ENCODE peak calls at places on chromosomes 13 and 19, in six cellular contexts. B, L, Q, J, D and E are unnamed samples.

GRCh38 chr19:39995794-39996193 is 1.1 kb upstream of the ZNF546 start:
- DNase-seq in B (no peak), L (no peak), Q (no peak), J (no peak), D (no peak), E (no peak)

GRCh38 chr19:11274533-11275086 is 12.3 kb upstream of the DOCK6 start:
- DNase-seq in B (no peak), L (no peak), Q (no peak), J (no peak), D (no peak), E (no peak)

GRCh38 chr19:46494936-46495788 is 505 bp downstream of the PNMA8B start:
- DNase-seq in B (no peak), L (no peak), Q (no peak), J (no peak), D (no peak), E (no peak)

GRCh38 chr13:107512551-107512950 is 702.8 kb downstream of the LIG4 start:
- DNase-seq in B (no peak), L (no peak), Q (no peak), J (no peak), D (no peak), E (no peak)

GRCh38 chr19:4140237-4140711 is 13.2 kb upstream of the CREB3L3 start:
- DNase-seq in B (peak; percentile 89), L (peak; percentile 86), Q (no peak), J (no peak), D (no peak), E (no peak)

GRCh38 chr19:28009696-28010095 is 1203.3 kb downstream of the UQCRFS1 start:
- DNase-seq in B (no peak), L (no peak), Q (no peak), J (no peak), D (no peak), E (no peak)

GRCh38 chr13:42970824-42971669 is 21.0 kb downstream of the EPSTI1 start:
- DNase-seq in B (peak; percentile 53), L (peak; percentile 70), Q (peak; percentile 28), J (no peak), D (no peak), E (no peak)

GRCh38 chr13:54486421-54487166 is 1458.0 kb downstream of the OLFM4 start:
- DNase-seq in B (no peak), L (no peak), Q (no peak), J (no peak), D (no peak), E (no peak)

GRCh38 chr13:110371550-110372465 is 64.7 kb downstream of the COL4A2 start:
- DNase-seq in B (peak; percentile 41), L (peak; percentile 76), Q (no peak), J (no peak), D (no peak), E (no peak)

GRCh38 chr19:14118165-14119051 is 846 bp upstream of the PRKACA start:
- DNase-seq in B (no peak), L (peak; percentile 42), Q (peak; percentile 96), J (peak; percentile 79), D (peak; percentile 90), E (peak; percentile 91)

GRCh38 chr19:53388168-53388567 is 6.8 kb upstream of the ZNF765 start:
- DNase-seq in B (no peak), L (no peak), Q (no peak), J (no peak), D (no peak), E (no peak)

GRCh38 chr19:32687681-32688080 is 3.9 kb upstream of the NUDT19 start:
- DNase-seq in B (no peak), L (no peak), Q (no peak), J (no peak), D (no peak), E (no peak)

GRCh38 chr13:49759503-49759902 is 33.0 kb downstream of the KPNA3 start:
- DNase-seq in B (no peak), L (no peak), Q (no peak), J (no peak), D (no peak), E (no peak)

GRCh38 chr13:23856008-23856750 is 33.0 kb downstream of the MIPEP start:
- DNase-seq in B (no peak), L (no peak), Q (no peak), J (no peak), D (no peak), E (no peak)

GRCh38 chr13:91087276-91087675 is 260.2 kb upstream of the MIR17HG start:
- DNase-seq in B (no peak), L (no peak), Q (no peak), J (no peak), D (no peak), E (no peak)

GRCh38 chr19:13781547-13781946 is 7.3 kb downstream of the C19orf53 start:
- DNase-seq in B (no peak), L (peak; percentile 86), Q (peak; percentile 87), J (peak; percentile 60), D (peak; percentile 75), E (peak; percentile 83)

GRCh38 chr19:10724573-10725071 is 6.7 kb downstream of the DNM2 start:
- DNase-seq in B (no peak), L (peak; percentile 84), Q (no peak), J (no peak), D (no peak), E (no peak)

GRCh38 chr19:30116984-30117555 is 175.0 kb downstream of the URI1 start:
- DNase-seq in B (no peak), L (no peak), Q (no peak), J (no peak), D (no peak), E (no peak)

GRCh38 chr19:38839816-38840582 is 8.4 kb upstream of the ECH1 start:
- DNase-seq in B (no peak), L (no peak), Q (no peak), J (no peak), D (no peak), E (no peak)

GRCh38 chr13:36801035-36801434 is 18.0 kb upstream of the RFXAP start:
- DNase-seq in B (peak; percentile 12), L (no peak), Q (no peak), J (no peak), D (no peak), E (no peak)

GRCh38 chr19:3982701-3983541 is 2.3 kb downstream of the EEF2 start:
- DNase-seq in B (no peak), L (peak; percentile 23), Q (no peak), J (no peak), D (peak; percentile 26), E (no peak)

GRCh38 chr13:112869202-112870061 is 99.6 kb upstream of the MCF2L start:
- DNase-seq in B (no peak), L (no peak), Q (no peak), J (no peak), D (no peak), E (no peak)

GRCh38 chr19:33301011-33301899 is 1.1 kb downstream of the CEBPA start:
- DNase-seq in B (peak; percentile 59), L (peak; percentile 63), Q (no peak), J (no peak), D (no peak), E (peak; percentile 89)

GRCh38 chr19:16458391-16459128 is 13.2 kb downstream of the EPS15L1 start:
- DNase-seq in B (no peak), L (no peak), Q (no peak), J (no peak), D (no peak), E (no peak)
- H3K4me1 ChIP-seq in B (peaks cover 28% of the 10 kb centered on the region), L (peaks cover 21% of the 10 kb centered on the region), Q (peaks cover 24% of the 10 kb centered on the region), J (peaks cover 12% of the 10 kb centered on the region), D (peaks cover 63% of the 10 kb centered on the region), E (peaks cover 18% of the 10 kb centered on the region)

GRCh38 chr13:33679658-33680012 is 138.3 kb upstream of the RFC3 start:
- DNase-seq in B (no peak), L (no peak), Q (no peak), J (no peak), D (no peak), E (no peak)
- H3K27ac ChIP-seq in B (peak overlapping the region; percentile 78), L (no peak overlapping the region), Q (no peak overlapping the region), J (no peak overlapping the region), D (peak overlapping the region; percentile 12), E (peak overlapping the region; percentile 67)

DNA sequence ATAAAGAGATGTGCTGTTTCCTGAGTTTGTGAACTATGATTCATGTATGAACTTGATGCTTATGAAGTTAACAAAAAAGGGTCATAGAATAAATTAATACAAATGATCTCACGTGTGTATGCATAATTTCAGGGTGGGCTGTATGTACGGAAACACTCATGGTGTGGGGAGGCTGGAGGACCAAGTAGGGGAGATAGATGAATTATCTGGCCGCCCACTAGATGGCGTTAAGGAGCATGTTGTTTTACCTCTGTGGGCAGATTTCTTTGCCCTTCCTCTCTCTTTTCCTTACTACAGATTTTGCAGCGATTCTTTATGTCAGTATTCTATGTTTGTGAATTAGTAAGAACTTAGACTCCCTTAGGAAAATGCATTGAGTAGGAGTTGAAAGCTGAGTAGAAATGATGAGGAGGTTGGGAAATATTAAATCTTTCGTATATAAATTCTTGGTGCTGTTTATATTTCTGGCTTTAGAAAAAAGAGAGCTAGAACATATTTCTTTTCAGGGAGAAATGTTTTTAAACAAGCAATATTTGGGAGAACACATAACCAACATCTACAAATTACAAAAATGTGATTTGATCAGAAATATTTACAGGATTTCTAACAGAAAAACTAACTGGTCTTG is 47.4 kb upstream of the TMTC4 start:
- DNase-seq in B (peak; percentile 31), L (peak; percentile 63), Q (peak; percentile 35), J (no peak), D (no peak), E (no peak)
- TF ChIP-seq CTCF in B (peak; percentile 60), L (peak; percentile 75), Q (no peak), J (peak; percentile 43), D (peak; percentile 67), E (peak; percentile 77)

GRCh38 chr13:64052526-64052925 is 2636.9 kb upstream of the PCDH20 start:
- DNase-seq in B (no peak), L (no peak), Q (no peak), J (no peak), D (no peak), E (no peak)
- H3K4me1 ChIP-seq in B (no peaks in the 10 kb centered on the region), L (no peaks in the 10 kb centered on the region), Q (no peaks in the 10 kb centered on the region), J (no peaks in the 10 kb centered on the region), D (no peaks in the 10 kb centered on the region), E (no peaks in the 10 kb centered on the region)

GRCh38 chr13:33185853-33186252 is 99.7 kb downstream of the STARD13 start:
- DNase-seq in B (no peak), L (no peak), Q (no peak), J (no peak), D (no peak), E (no peak)
- H3K27ac ChIP-seq in B (no peak overlapping the region), L (peak overlapping the region; percentile 43), Q (peak overlapping the region; percentile 33), J (peak overlapping the region; percentile 60), D (peak overlapping the region; percentile 65), E (no peak overlapping the region)

GRCh38 chr13:28313579-28313978 is 175.2 kb downstream of the PAN3 start:
- DNase-seq in B (no peak), L (no peak), Q (no peak), J (no peak), D (no peak), E (no peak)
- TF ChIP-seq CTCF in B (no peak), L (peak; percentile 37), Q (no peak), J (no peak), D (peak; percentile 40), E (peak; percentile 10)

DNA sequence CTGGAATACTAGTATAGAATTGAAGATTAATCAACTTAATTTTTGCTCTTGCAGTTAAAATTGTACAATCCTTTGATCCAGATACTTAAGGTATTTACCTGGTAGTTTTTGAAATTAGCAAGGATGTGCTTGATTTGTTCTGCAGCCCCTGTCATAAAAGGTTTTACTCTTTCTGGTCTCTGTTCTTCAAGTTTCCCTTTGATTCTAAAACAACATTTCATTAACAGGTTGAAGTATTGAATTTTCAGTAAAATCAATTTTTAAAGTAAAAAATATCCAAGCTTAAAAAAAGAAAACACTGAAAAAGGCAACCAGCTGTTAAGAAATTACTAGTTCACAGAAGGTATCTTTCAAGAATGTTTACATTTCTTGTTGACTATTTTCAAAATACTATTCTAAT is 1.6 kb downstream of the TPT1 start:
- DNase-seq in B (no peak), L (no peak), Q (no peak), J (no peak), D (no peak), E (no peak)
- H3K4me1 ChIP-seq in B (peaks cover 54% of the 10 kb centered on the region), L (peaks cover 35% of the 10 kb centered on the region), Q (peaks cover 55% of the 10 kb centered on the region), J (peaks cover 45% of the 10 kb centered on the region), D (peaks cover 53% of the 10 kb centered on the region), E (peaks cover 70% of the 10 kb centered on the region)

GRCh38 chr13:64928704-64929499 is 2301.2 kb downstream of the PCDH9 start:
- DNase-seq in B (peak; percentile 28), L (no peak), Q (no peak), J (no peak), D (no peak), E (no peak)
- H3K27ac ChIP-seq in B (peak overlapping the region; percentile 45), L (peak overlapping the region; percentile 53), Q (no peak overlapping the region), J (no peak overlapping the region), D (no peak overlapping the region), E (no peak overlapping the region)